ENCODE peak calls at places on chromosomes 6 and 20, in eight cellular contexts. One of them, this sample, is unnamed.

GRCh38 chr20:1252416-1252815 is 13.7 kb upstream of the SNPH start:
- DNase-seq in lung: no peak
- DNase-seq in choroid plexus epithelial cell: no peak
- DNase-seq in Calu3: no peak
- DNase-seq in H1: no peak
- DNase-seq in uterus: no peak
- DNase-seq in transverse colon: no peak
- DNase-seq in adrenal gland: no peak
- DNase-seq in this sample: no peak

GRCh38 chr6:71326611-71327010 is 38.0 kb downstream of the OGFRL1 start:
- DNase-seq in uterus: no peak
- DNase-seq in H1: no peak
- DNase-seq in choroid plexus epithelial cell: peak
- DNase-seq in transverse colon: no peak
- DNase-seq in lung: no peak
- DNase-seq in Calu3: no peak
- DNase-seq in adrenal gland: no peak
- DNase-seq in this sample: no peak

GRCh38 chr6:13046084-13046483 is 282.3 kb downstream of the TBC1D7 start:
- DNase-seq in adrenal gland: no peak
- DNase-seq in lung: no peak
- DNase-seq in transverse colon: no peak
- DNase-seq in Calu3: no peak
- DNase-seq in H1: no peak
- DNase-seq in uterus: no peak
- DNase-seq in choroid plexus epithelial cell: no peak
- DNase-seq in this sample: no peak

GRCh38 chr6:108946695-108947094 is 98.5 kb downstream of the ARMC2 start:
- DNase-seq in uterus: peak
- DNase-seq in adrenal gland: no peak
- DNase-seq in transverse colon: no peak
- DNase-seq in lung: no peak
- DNase-seq in Calu3: no peak
- DNase-seq in H1: no peak
- DNase-seq in choroid plexus epithelial cell: peak
- DNase-seq in this sample: no peak

GRCh38 chr6:95087394-95088097 is 489.8 kb upstream of the MANEA start:
- DNase-seq in Calu3: peak
- DNase-seq in H1: no peak
- DNase-seq in lung: no peak
- DNase-seq in transverse colon: no peak
- DNase-seq in adrenal gland: peak
- DNase-seq in choroid plexus epithelial cell: peak
- DNase-seq in uterus: no peak
- DNase-seq in this sample: no peak

GRCh38 chr6:14476793-14477531 is 359.4 kb downstream of the CD83 start:
- DNase-seq in choroid plexus epithelial cell: peak
- DNase-seq in transverse colon: peak
- DNase-seq in Calu3: no peak
- DNase-seq in lung: no peak
- DNase-seq in H1: no peak
- DNase-seq in uterus: peak
- DNase-seq in adrenal gland: peak
- DNase-seq in this sample: no peak

GRCh38 chr6:56757585-56757984 is 114.9 kb upstream of the DST start:
- DNase-seq in Calu3: peak
- DNase-seq in lung: peak
- DNase-seq in choroid plexus epithelial cell: peak
- DNase-seq in transverse colon: peak
- DNase-seq in H1: no peak
- DNase-seq in uterus: no peak
- DNase-seq in adrenal gland: peak
- DNase-seq in this sample: no peak

GRCh38 chr6:37575221-37575620 is 75.5 kb upstream of the CCDC167 start:
- DNase-seq in choroid plexus epithelial cell: no peak
- DNase-seq in transverse colon: no peak
- DNase-seq in Calu3: no peak
- DNase-seq in H1: no peak
- DNase-seq in adrenal gland: no peak
- DNase-seq in lung: no peak
- DNase-seq in uterus: no peak
- DNase-seq in this sample: no peak

GRCh38 chr6:149366237-149366921 is 33.7 kb upstream of the SUMO4 start:
- DNase-seq in lung: no peak
- DNase-seq in choroid plexus epithelial cell: no peak
- DNase-seq in Calu3: no peak
- DNase-seq in transverse colon: no peak
- DNase-seq in adrenal gland: no peak
- DNase-seq in uterus: no peak
- DNase-seq in H1: no peak
- DNase-seq in this sample: no peak

GRCh38 chr6:129104560-129104959 is 221.6 kb downstream of the LAMA2 start:
- DNase-seq in transverse colon: no peak
- DNase-seq in choroid plexus epithelial cell: peak
- DNase-seq in Calu3: no peak
- DNase-seq in uterus: no peak
- DNase-seq in adrenal gland: no peak
- DNase-seq in lung: no peak
- DNase-seq in H1: no peak
- DNase-seq in this sample: no peak

GRCh38 chr6:5389086-5389745 is 127.9 kb downstream of the FARS2 start:
- DNase-seq in uterus: no peak
- DNase-seq in transverse colon: no peak
- DNase-seq in lung: no peak
- DNase-seq in choroid plexus epithelial cell: no peak
- DNase-seq in H1: no peak
- DNase-seq in Calu3: no peak
- DNase-seq in adrenal gland: no peak
- DNase-seq in this sample: no peak

GRCh38 chr6:2102966-2103365 is 142.4 kb downstream of the GMDS start:
- DNase-seq in Calu3: no peak
- DNase-seq in choroid plexus epithelial cell: peak
- DNase-seq in adrenal gland: no peak
- DNase-seq in transverse colon: no peak
- DNase-seq in H1: no peak
- DNase-seq in lung: no peak
- DNase-seq in uterus: no peak
- DNase-seq in this sample: no peak

GRCh38 chr6:142412241-142412640 is 110.4 kb downstream of the ADGRG6 start:
- DNase-seq in transverse colon: no peak
- DNase-seq in Calu3: no peak
- DNase-seq in H1: no peak
- DNase-seq in uterus: no peak
- DNase-seq in lung: no peak
- DNase-seq in adrenal gland: no peak
- DNase-seq in choroid plexus epithelial cell: no peak
- DNase-seq in this sample: no peak

GRCh38 chr6:75397806-75398465 is 95.7 kb downstream of the FILIP1 start:
- DNase-seq in transverse colon: no peak
- DNase-seq in Calu3: no peak
- DNase-seq in lung: no peak
- DNase-seq in H1: no peak
- DNase-seq in uterus: no peak
- DNase-seq in choroid plexus epithelial cell: peak
- DNase-seq in adrenal gland: no peak
- DNase-seq in this sample: no peak

GRCh38 chr20:584375-585301 is 25.5 kb downstream of the TCF15 start:
- DNase-seq in H1: no peak
- DNase-seq in transverse colon: no peak
- DNase-seq in adrenal gland: no peak
- DNase-seq in uterus: no peak
- DNase-seq in choroid plexus epithelial cell: peak
- DNase-seq in lung: no peak
- DNase-seq in Calu3: peak
- DNase-seq in this sample: no peak

GRCh38 chr6:47438481-47439347 is 38.9 kb upstream of the CD2AP start:
- DNase-seq in uterus: no peak
- DNase-seq in Calu3: no peak
- DNase-seq in adrenal gland: peak
- DNase-seq in transverse colon: no peak
- DNase-seq in lung: peak
- DNase-seq in choroid plexus epithelial cell: no peak
- DNase-seq in H1: no peak
- DNase-seq in this sample: no peak

GRCh38 chr6:17863971-17864754 is 123.3 kb downstream of the KIF13A start:
- DNase-seq in transverse colon: peak
- DNase-seq in Calu3: no peak
- DNase-seq in choroid plexus epithelial cell: peak
- DNase-seq in lung: no peak
- DNase-seq in adrenal gland: peak
- DNase-seq in H1: no peak
- DNase-seq in uterus: no peak
- DNase-seq in this sample: no peak

GRCh38 chr6:93571341-93571740 is 152.0 kb upstream of the EPHA7 start:
- DNase-seq in lung: no peak
- DNase-seq in Calu3: no peak
- DNase-seq in adrenal gland: no peak
- DNase-seq in choroid plexus epithelial cell: no peak
- DNase-seq in H1: no peak
- DNase-seq in transverse colon: no peak
- DNase-seq in uterus: no peak
- DNase-seq in this sample: no peak

GRCh38 chr6:90296346-90297123 is at the start of gene BACH2:
- DNase-seq in H1: peak
- DNase-seq in choroid plexus epithelial cell: peak
- DNase-seq in adrenal gland: peak
- DNase-seq in lung: peak
- DNase-seq in Calu3: peak
- DNase-seq in uterus: peak
- DNase-seq in transverse colon: peak
- DNase-seq in this sample: peak

DNA sequence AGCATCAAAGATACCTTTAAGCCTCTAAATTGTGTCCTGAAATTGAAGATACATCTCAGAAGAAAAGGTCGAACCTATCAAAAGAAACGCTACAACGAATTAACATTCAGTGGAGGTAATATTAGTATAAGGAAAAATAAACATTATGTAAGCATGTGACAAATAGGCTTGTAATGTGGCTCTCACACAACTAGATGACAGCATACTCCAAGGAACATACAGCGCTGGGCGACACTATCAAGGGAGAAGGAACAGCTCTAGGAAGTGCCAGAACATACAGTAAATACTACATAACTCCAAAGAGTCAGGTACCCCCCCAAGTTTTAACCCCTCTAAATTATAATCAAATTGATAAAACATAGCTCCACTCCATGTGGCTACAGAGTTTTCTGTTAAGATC is 103.5 kb downstream of the LAMP5 start:
- DNase-seq in Calu3: peak
- DNase-seq in transverse colon: no peak
- DNase-seq in choroid plexus epithelial cell: peak
- DNase-seq in lung: peak
- DNase-seq in H1: no peak
- DNase-seq in adrenal gland: peak
- DNase-seq in uterus: no peak
- DNase-seq in this sample: peak
- TF ChIP-seq CTCF in Calu3: peak
- TF ChIP-seq CTCF in transverse colon: peak
- TF ChIP-seq CTCF in choroid plexus epithelial cell: peak
- TF ChIP-seq CTCF in lung: peak
- TF ChIP-seq CTCF in H1: peak
- TF ChIP-seq CTCF in adrenal gland: peak
- TF ChIP-seq CTCF in uterus: no peak
- TF ChIP-seq CTCF in this sample: peak

GRCh38 chr6:78835817-78836216 is 31.5 kb upstream of the IRAK1BP1 start:
- DNase-seq in adrenal gland: no peak
- DNase-seq in choroid plexus epithelial cell: peak
- DNase-seq in transverse colon: no peak
- DNase-seq in uterus: no peak
- DNase-seq in lung: no peak
- DNase-seq in H1: no peak
- DNase-seq in Calu3: no peak
- DNase-seq in this sample: no peak
- TF ChIP-seq CTCF in adrenal gland: peak
- TF ChIP-seq CTCF in choroid plexus epithelial cell: peak
- TF ChIP-seq CTCF in transverse colon: no peak
- TF ChIP-seq CTCF in uterus: peak
- TF ChIP-seq CTCF in lung: no peak
- TF ChIP-seq CTCF in H1: no peak
- TF ChIP-seq CTCF in Calu3: no peak
- TF ChIP-seq CTCF in this sample: no peak

DNA sequence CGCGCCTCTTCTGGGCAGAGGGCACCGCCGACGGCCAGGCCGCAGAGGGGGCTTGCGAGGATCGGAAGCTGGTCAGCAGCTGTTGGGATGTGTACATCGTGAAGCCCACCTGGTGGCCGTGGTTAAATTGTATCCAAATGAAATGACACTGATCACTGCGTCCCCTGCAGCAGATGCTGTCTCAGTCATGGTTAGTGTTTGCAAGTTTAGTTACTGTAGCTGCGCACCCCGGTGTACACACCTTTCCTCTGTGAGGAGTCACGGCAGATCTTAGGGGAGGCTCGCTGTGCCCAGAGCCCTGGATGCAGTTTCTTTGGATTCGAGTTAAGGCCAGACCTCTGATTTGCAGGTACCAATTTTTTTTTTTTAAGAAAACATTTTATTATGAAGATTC is 687 bp downstream of the NAA20 start:
- DNase-seq in Calu3: no peak
- DNase-seq in transverse colon: no peak
- DNase-seq in choroid plexus epithelial cell: no peak
- DNase-seq in H1: no peak
- DNase-seq in lung: no peak
- DNase-seq in uterus: no peak
- DNase-seq in adrenal gland: no peak
- DNase-seq in this sample: no peak
- TF ChIP-seq CTCF in Calu3: no peak
- TF ChIP-seq CTCF in transverse colon: no peak
- TF ChIP-seq CTCF in choroid plexus epithelial cell: peak
- TF ChIP-seq CTCF in H1: peak
- TF ChIP-seq CTCF in lung: no peak
- TF ChIP-seq CTCF in uterus: no peak
- TF ChIP-seq CTCF in adrenal gland: no peak
- TF ChIP-seq CTCF in this sample: no peak

GRCh38 chr20:35093245-35093884 is 758 bp upstream of the TRPC4AP start:
- DNase-seq in Calu3: peak
- DNase-seq in H1: no peak
- DNase-seq in transverse colon: no peak
- DNase-seq in choroid plexus epithelial cell: peak
- DNase-seq in lung: no peak
- DNase-seq in uterus: no peak
- DNase-seq in adrenal gland: no peak
- DNase-seq in this sample: no peak

GRCh38 chr20:35091808-35092523 is 641 bp downstream of the TRPC4AP start:
- DNase-seq in choroid plexus epithelial cell: peak
- DNase-seq in Calu3: peak
- DNase-seq in transverse colon: peak
- DNase-seq in H1: no peak
- DNase-seq in adrenal gland: peak
- DNase-seq in uterus: peak
- DNase-seq in lung: no peak
- DNase-seq in this sample: no peak

GRCh38 chr20:35087355-35087754 is 5.3 kb downstream of the TRPC4AP start:
- DNase-seq in uterus: no peak
- DNase-seq in lung: no peak
- DNase-seq in adrenal gland: no peak
- DNase-seq in Calu3: no peak
- DNase-seq in transverse colon: no peak
- DNase-seq in H1: no peak
- DNase-seq in choroid plexus epithelial cell: no peak
- DNase-seq in this sample: no peak

GRCh38 chr20:35088231-35088794 is 4.3 kb downstream of the TRPC4AP start:
- DNase-seq in Calu3: no peak
- DNase-seq in lung: no peak
- DNase-seq in adrenal gland: no peak
- DNase-seq in choroid plexus epithelial cell: peak
- DNase-seq in H1: no peak
- DNase-seq in transverse colon: no peak
- DNase-seq in uterus: no peak
- DNase-seq in this sample: no peak

GRCh38 chr20:35092524-35093244 is at the start of gene TRPC4AP:
- DNase-seq in lung: peak
- DNase-seq in H1: peak
- DNase-seq in Calu3: peak
- DNase-seq in choroid plexus epithelial cell: peak
- DNase-seq in uterus: peak
- DNase-seq in transverse colon: peak
- DNase-seq in adrenal gland: peak
- DNase-seq in this sample: peak
- TF ChIP-seq CTCF in lung: peak
- TF ChIP-seq CTCF in H1: peak
- TF ChIP-seq CTCF in Calu3: peak
- TF ChIP-seq CTCF in choroid plexus epithelial cell: peak
- TF ChIP-seq CTCF in uterus: peak
- TF ChIP-seq CTCF in transverse colon: peak
- TF ChIP-seq CTCF in adrenal gland: peak
- TF ChIP-seq CTCF in this sample: peak